ENCODE peak calls at places on chromosomes 6 and 20, in six cellular contexts. U is uterus, F is epithelial cell of esophagus, H is GM23338, W is fibroblast of lung, C is lower lobe of right lung. K is an unnamed sample.

GRCh38 chr6:17983712-17984111 is 3.7 kb downstream of the KIF13A start:
- DNase-seq in U (no peak), F (no peak), H (no peak), W (no peak), C (no peak), K (no peak)

GRCh38 chr6:150252714-150253444 is 110.0 kb downstream of the PPP1R14C start:
- DNase-seq in U (no peak), F (peak), H (no peak), W (no peak), C (no peak), K (no peak)

GRCh38 chr6:157637516-157637915 is 185.5 kb upstream of the SNX9 start:
- DNase-seq in U (no peak), F (no peak), H (no peak), W (no peak), C (no peak), K (no peak)

GRCh38 chr6:75201901-75202672 is 3.8 kb downstream of the COL12A1 start:
- DNase-seq in U (peak), F (peak), H (peak), W (peak), C (peak), K (no peak)

GRCh38 chr6:21769405-21769851 is 175.9 kb downstream of the SOX4 start:
- DNase-seq in U (peak), F (peak), H (peak), W (peak), C (no peak), K (no peak)

GRCh38 chr20:59017493-59018231 is 1.6 kb upstream of the TUBB1 start:
- DNase-seq in U (no peak), F (no peak), H (no peak), W (no peak), C (no peak), K (no peak)

GRCh38 chr20:48586728-48587127 is 241.1 kb downstream of the PREX1 start:
- DNase-seq in U (no peak), F (no peak), H (no peak), W (no peak), C (no peak), K (no peak)

GRCh38 chr6:5088780-5089179 is 3.6 kb downstream of the PPP1R3G start:
- DNase-seq in U (no peak), F (no peak), H (no peak), W (no peak), C (no peak), K (no peak)

GRCh38 chr6:28758046-28758817 is 165.6 kb downstream of the TRIM27 start:
- DNase-seq in U (no peak), F (peak), H (peak), W (peak), C (no peak), K (no peak)

GRCh38 chr20:48952656-48953055 is 31.1 kb downstream of the ARFGEF2 start:
- DNase-seq in U (no peak), F (no peak), H (no peak), W (no peak), C (no peak), K (no peak)

GRCh38 chr6:81753709-81754678 is 1.5 kb upstream of the TENT5A start:
- DNase-seq in U (peak), F (peak), H (peak), W (peak), C (peak), K (no peak)

GRCh38 chr6:10587694-10588392 is 66.7 kb downstream of the GCNT2 start:
- DNase-seq in U (no peak), F (no peak), H (no peak), W (no peak), C (no peak), K (no peak)
- H3K4me3 ChIP-seq in U (no peak), F (no peak), H (peak), W (no peak), C (no peak), K (no peak)

GRCh38 chr6:97456070-97456469 is 173.1 kb upstream of the MMS22L start:
- DNase-seq in U (no peak), F (peak), H (peak), W (no peak), C (no peak), K (no peak)
- TF ChIP-seq CTCF in U (no peak), F (no peak), H (peak), W (no peak), C (no peak), K (no peak)

GRCh38 chr20:2507875-2508630 is 662 bp downstream of the ZNF343 start:
- DNase-seq in U (no peak), F (peak), H (no peak), W (peak), C (no peak), K (no peak)

GRCh38 chr20:2509468-2509781 is 710 bp upstream of the ZNF343 start:
- DNase-seq in U (no peak), F (no peak), H (peak), W (no peak), C (no peak), K (no peak)

GRCh38 chr20:2507464-2507863 is 1.3 kb downstream of the ZNF343 start:
- DNase-seq in U (no peak), F (no peak), H (no peak), W (peak), C (no peak), K (no peak)

GRCh38 chr20:2508631-2509467 is at the start of gene ZNF343:
- DNase-seq in U (peak), F (peak), H (peak), W (peak), C (peak), K (peak)

DNA sequence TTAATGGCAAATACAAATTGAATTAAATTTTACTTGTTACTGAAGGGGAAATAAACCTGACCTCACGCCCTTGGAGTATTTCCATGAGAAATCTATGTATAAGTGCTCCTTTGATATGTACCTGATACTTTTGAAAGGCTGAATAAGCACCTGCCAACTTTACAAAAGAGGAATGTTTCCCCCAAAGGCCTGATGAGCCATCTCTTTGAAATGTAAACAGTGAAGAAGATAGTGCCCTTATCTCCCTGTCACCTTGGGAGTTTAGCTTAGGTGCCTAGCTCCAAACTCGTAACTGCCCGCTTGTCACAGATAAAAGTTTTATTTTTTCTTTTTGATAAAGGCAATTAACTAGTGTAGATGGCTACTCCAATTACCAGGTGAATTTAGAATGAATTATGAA is 1.1 kb upstream of the ZNF343 start:
- DNase-seq in U (no peak), F (no peak), H (peak), W (no peak), C (no peak), K (no peak)
- H3K4me3 ChIP-seq in U (peak), F (peak), H (peak), W (peak), C (peak), K (no peak)

DNA sequence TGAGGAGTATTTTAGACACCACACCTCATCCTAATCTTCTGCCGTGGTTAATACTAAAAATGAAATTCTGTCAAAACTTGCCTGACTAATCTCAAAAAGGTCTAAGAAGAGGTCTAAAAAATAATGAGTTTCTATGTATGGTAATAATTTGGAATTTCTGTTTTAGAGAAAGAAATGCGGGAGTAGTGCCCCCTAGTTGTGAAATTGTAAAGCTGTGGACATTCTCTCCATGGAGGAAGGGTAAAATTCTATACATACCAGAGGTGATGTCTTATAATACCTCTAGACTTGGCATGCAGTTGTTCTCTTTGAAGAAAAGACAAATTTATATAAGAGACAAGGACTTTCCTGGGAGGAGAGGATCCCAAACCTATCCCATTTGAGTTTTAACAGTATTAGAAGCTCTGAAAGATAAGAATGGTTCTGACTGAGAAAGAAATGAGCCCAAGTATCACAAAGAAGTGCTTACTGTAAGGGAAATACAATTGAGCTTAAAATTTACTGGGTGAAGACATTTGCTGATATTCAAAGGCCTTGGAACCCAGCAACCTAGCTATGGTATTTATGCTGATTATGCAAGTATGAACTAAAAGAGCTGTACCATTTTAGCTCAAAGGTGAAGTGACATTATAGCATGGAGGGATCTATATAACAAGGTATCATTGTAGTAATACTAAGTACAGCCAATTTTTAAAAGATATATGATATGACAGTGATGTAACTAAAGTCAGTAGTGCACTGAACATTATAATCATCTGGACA is 5.1 kb upstream of the EPHA7 start:
- DNase-seq in U (no peak), F (peak), H (peak), W (peak), C (no peak), K (no peak)
- TF ChIP-seq CTCF in U (peak), F (peak), H (peak), W (peak), C (peak), K (peak)

GRCh38 chr20:57352305-57352704 is 1.2 kb downstream of the RAE1 start:
- DNase-seq in U (no peak), F (no peak), H (no peak), W (no peak), C (no peak), K (no peak)
- H3K4me3 ChIP-seq in U (no peak), F (peak), H (peak), W (peak), C (peak), K (peak)

DNA sequence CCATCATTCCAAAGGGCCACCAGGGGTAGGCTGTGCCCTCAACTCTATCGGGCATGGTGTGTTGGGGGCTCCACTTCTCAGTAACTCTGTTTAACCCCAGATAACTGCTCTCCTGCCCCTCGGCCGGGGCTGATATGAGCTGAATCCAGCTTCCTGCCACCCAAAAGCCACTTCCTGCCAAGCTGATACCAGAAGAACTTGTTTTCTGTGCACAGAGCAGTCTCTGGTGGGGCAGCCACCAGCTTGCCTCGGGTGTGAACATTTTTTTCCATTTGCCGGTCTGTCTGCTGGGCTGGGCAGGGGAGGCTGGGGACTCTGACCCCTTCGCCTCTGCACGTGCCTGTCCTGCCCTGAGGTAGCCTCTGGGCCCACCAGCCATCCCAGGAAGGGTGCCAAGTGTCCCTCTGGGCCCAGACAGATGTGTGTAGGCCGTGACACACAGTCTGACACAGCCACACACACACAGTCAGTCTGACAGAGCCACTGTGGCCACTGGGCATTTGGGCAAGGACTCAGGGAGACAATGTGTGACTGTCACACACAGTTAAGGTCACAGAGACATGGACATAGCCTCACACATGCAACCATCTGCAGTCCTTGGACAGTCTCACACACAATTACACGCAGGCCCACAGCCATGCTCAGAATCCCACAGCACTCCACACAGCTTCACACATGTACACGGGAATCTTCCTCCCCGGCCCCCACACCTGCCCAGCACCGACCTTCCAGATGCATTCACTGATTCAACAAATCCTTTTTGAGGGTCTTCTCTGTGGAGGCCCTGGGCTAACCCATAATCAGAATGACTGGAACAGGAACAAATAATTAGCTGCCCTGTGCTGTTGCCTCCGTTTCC is 45.1 kb downstream of the NOL4L start:
- DNase-seq in U (no peak), F (peak), H (no peak), W (no peak), C (peak), K (no peak)
- TF ChIP-seq CTCF in U (no peak), F (no peak), H (no peak), W (no peak), C (no peak), K (no peak)

DNA sequence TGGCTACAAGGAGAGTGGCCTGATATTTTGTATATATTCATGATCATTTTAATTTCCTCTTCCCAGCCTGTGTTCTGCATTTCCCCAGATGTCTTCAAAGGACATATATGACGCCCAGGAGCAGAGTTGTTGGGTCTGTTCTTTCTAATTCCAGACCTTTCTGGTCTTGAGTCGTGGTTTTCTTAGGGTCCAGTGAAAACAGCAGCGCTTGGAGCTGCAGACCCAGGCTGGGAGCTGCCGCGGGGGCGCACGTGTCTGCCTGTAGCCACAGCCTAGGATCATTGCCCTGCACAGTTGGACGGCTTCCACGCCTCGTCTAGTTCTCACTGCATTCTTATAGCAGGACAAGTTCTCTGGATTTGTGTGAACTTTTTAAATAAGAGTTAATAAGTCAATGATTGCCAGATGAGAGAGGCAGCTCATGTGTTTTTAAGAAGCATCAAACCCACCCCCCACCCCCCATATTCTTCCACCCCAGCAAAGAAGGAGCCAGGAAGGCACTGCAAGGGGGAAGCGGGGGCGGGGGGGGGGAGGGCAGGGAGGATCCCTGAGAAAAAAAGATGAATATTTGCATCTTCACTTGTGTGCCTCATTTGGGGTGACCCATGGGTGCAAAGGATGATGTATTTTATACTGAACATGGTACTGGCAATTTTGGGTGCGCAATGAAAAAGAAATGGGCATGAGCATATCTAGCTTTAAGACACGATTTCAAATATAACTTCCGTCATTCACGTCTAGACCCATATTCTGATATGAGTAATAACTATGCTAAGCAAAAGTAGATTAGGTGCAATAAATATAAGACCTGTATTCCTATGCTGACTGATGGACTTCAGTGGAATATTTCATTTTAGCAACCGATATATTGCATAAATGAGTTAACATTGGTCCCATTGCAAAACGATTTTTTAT is 160.0 kb downstream of the TBXT start:
- DNase-seq in U (peak), F (no peak), H (no peak), W (peak), C (no peak), K (no peak)
- H3K4me3 ChIP-seq in U (no peak), F (no peak), H (peak), W (peak), C (no peak), K (no peak)

K was measured in GM12864.